ENCODE peak calls at places on chromosome 19, in six cellular contexts. I, B, U, V, C and O are unnamed samples. For H3K4me1, the result is how much of the 10 kb centered on the place peaks cover.

GRCh38 chr19:28485300-28485699 is 727.7 kb downstream of the UQCRFS1 start:
- DNase-seq in V (no peak), I (no peak), B (peak), C (no peak), U (no peak), O (no peak)

GRCh38 chr19:54207908-54208783 is 7.5 kb downstream of the RPS9 start:
- DNase-seq in V (peak), U (no peak), I (peak), C (no peak), B (peak), O (peak)

GRCh38 chr19:23075031-23075733 is 41.6 kb upstream of the ZNF730 start:
- DNase-seq in U (no peak), V (no peak), C (no peak), B (peak), I (no peak), O (peak)

GRCh38 chr19:53981408-53981998 is 9.9 kb upstream of the CACNG6 start:
- DNase-seq in B (no peak), V (no peak), U (no peak), I (no peak), C (no peak), O (no peak)

GRCh38 chr19:34759218-34759917 is 13.6 kb downstream of the ZNF599 start:
- DNase-seq in V (no peak), B (no peak), I (no peak), U (no peak), C (no peak), O (no peak)

GRCh38 chr19:14141041-14141440 is 4.7 kb upstream of the ASF1B start:
- DNase-seq in U (no peak), V (no peak), B (no peak), C (no peak), I (no peak), O (no peak)

GRCh38 chr19:15218501-15218900 is 13.7 kb downstream of the EPHX3 start:
- DNase-seq in I (no peak), V (no peak), U (no peak), B (no peak), C (no peak), O (no peak)

GRCh38 chr19:33410915-33411401 is 37.4 kb downstream of the CEBPG start:
- DNase-seq in V (no peak), C (no peak), I (no peak), B (no peak), U (no peak), O (no peak)

GRCh38 chr19:4403005-4403761 is 743 bp downstream of the CHAF1A start:
- DNase-seq in I (no peak), U (no peak), C (no peak), B (peak), V (no peak), O (no peak)

GRCh38 chr19:38650180-38650775 is 2.8 kb downstream of the ACTN4 start:
- DNase-seq in I (no peak), V (no peak), U (no peak), B (no peak), C (no peak), O (no peak)

GRCh38 chr19:56066152-56067023 is 54.7 kb downstream of the ZNF787 start:
- DNase-seq in U (peak), B (peak), I (peak), C (peak), V (peak), O (no peak)

GRCh38 chr19:30882411-30883005 is 466.7 kb downstream of the TSHZ3 start:
- DNase-seq in C (no peak), I (no peak), B (no peak), V (no peak), U (no peak), O (no peak)

GRCh38 chr19:50677636-50678035 is 28.4 kb downstream of the C19orf81 start:
- DNase-seq in B (no peak), C (no peak), U (no peak), I (no peak), V (no peak), O (no peak)

GRCh38 chr19:47723573-47723923 is 10.3 kb downstream of the EHD2 start:
- DNase-seq in C (no peak), B (peak), I (no peak), V (no peak), U (no peak), O (peak)

GRCh38 chr19:55156202-55157063 is 1.1 kb downstream of the TNNI3 start:
- DNase-seq in I (no peak), U (no peak), B (no peak), V (no peak), C (peak), O (no peak)

GRCh38 chr19:6103217-6103644 is 7.1 kb downstream of the RFX2 start:
- DNase-seq in C (no peak), V (no peak), B (peak), I (no peak), U (no peak), O (peak)

GRCh38 chr19:4449022-4449825 is 8.4 kb downstream of the UBXN6 start:
- DNase-seq in I (no peak), C (no peak), V (no peak), U (no peak), B (peak), O (peak)

GRCh38 chr19:18982669-18983068 is 41.7 kb upstream of the HOMER3 start:
- DNase-seq in V (no peak), B (no peak), I (no peak), U (no peak), C (no peak), O (no peak)

GRCh38 chr19:21851596-21852345 is 15.8 kb upstream of the ZNF43 start:
- DNase-seq in B (peak), I (peak), C (no peak), V (peak), U (peak), O (peak)

GRCh38 chr19:14375055-14375581 is 6.1 kb upstream of the ADGRE5 start:
- DNase-seq in V (peak), C (no peak), U (peak), B (no peak), I (peak), O (no peak)

GRCh38 chr19:30088567-30088966 is 146.5 kb downstream of the URI1 start:
- DNase-seq in C (no peak), B (no peak), U (no peak), V (no peak), I (no peak), O (no peak)

GRCh38 chr19:49861127-49861526 is 6.2 kb downstream of the PNKP start:
- DNase-seq in V (no peak), I (no peak), C (no peak), B (peak), U (no peak), O (no peak)

GRCh38 chr19:8494158-8494557 is 8.3 kb downstream of the PRAM1 start:
- DNase-seq in U (no peak), V (no peak), B (no peak), C (no peak), I (no peak), O (no peak)

GRCh38 chr19:54928299-54928698 is 19.0 kb downstream of the NLRP7 start:
- DNase-seq in C (peak), B (no peak), U (no peak), V (no peak), I (no peak), O (no peak)

GRCh38 chr19:35265126-35265995 is 3.4 kb upstream of the USF2 start:
- DNase-seq in B (peak), U (no peak), C (no peak), I (no peak), V (no peak), O (peak)

GRCh38 chr19:4103073-4103418 is 20.9 kb downstream of the MAP2K2 start:
- DNase-seq in I (no peak), C (no peak), U (no peak), V (no peak), B (no peak), O (no peak)

GRCh38 chr19:9362905-9363304 is at the start of gene ZNF177:
- DNase-seq in U (no peak), I (no peak), B (no peak), V (no peak), C (no peak), O (no peak)

GRCh38 chr19:21940684-21941083 is 70.1 kb downstream of the ZNF208 start:
- DNase-seq in I (no peak), V (no peak), U (no peak), C (no peak), B (no peak), O (no peak)

GRCh38 chr19:18167975-18168645 is 5.5 kb upstream of the IFI30 start:
- DNase-seq in B (peak), V (peak), C (no peak), U (no peak), I (peak), O (no peak)

GRCh38 chr19:5128932-5129389 is 160.0 kb downstream of the KDM4B start:
- DNase-seq in I (no peak), U (no peak), V (no peak), B (no peak), C (no peak), O (no peak)

GRCh38 chr19:7515471-7516226 is at the start of gene ZNF358:
- DNase-seq in U (no peak), C (no peak), B (peak), I (no peak), V (no peak), O (peak)

GRCh38 chr19:14112809-14113385 is 4.7 kb downstream of the PRKACA start:
- DNase-seq in I (no peak), B (peak), U (no peak), C (no peak), V (no peak), O (peak)

GRCh38 chr19:45354443-45354842 is 13.9 kb downstream of the KLC3 start:
- DNase-seq in I (no peak), C (no peak), U (no peak), V (no peak), B (no peak), O (no peak)

GRCh38 chr19:5308471-5309437 is 31.9 kb downstream of the PTPRS start:
- DNase-seq in B (no peak), V (no peak), C (peak), U (no peak), I (no peak), O (peak)

GRCh38 chr19:54188224-54188871 is 1.0 kb downstream of the MBOAT7 start:
- DNase-seq in U (peak), B (peak), C (no peak), V (no peak), I (no peak), O (no peak)

DNA sequence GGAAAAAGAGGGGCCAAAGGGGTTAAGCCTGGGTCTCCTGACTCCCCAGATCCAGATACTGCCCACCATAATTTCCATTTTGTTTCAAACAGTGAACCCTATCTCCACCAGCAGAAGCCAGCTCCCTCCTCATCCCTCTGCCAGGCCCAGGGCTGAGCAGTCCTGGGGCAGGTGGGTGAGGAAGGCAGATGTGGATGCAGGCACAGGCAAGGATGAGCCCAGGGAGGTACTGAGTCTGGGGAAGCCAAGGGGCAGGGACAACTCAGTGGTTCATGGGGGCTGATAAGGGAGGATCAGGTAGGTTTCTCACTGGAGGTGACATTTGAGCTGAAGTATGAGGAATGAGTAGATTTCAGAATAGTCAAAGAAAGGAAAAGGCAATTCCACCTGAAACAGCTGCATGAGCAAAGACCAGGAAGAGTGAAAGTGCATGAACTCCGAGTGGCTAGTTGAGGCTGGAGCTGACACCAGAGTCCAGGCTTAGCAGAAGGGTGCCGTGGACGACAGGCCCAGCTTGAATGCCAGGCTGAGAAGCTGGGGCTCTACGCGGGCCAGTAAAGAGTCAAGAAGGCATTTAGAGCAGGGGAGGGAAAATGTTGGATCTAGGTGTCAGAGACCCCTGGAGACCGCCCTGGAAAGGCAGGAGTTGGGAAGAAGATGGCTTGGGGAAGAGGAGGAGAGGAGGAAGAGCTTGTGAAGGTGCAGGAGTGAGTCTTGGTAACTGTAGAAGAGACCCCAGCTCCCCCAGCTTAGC is 10.3 kb downstream of the CIC start:
- DNase-seq in I (no peak), C (no peak), U (no peak), V (no peak), B (peak), O (no peak)
- H3K4me1 ChIP-seq in I (half or more), C (half or more), U (under half), V (under half), B (half or more), O (half or more)

GRCh38 chr19:3058009-3058820 is 4.1 kb downstream of the TLE5 start:
- DNase-seq in V (no peak), U (no peak), C (no peak), I (no peak), B (peak), O (no peak)
- H3K27ac ChIP-seq in V (peak), U (peak), C (no peak), I (peak), B (peak), O (peak)

GRCh38 chr19:12952488-12953455 is 4.3 kb downstream of the GADD45GIP1 start:
- DNase-seq in B (no peak), U (no peak), V (no peak), I (no peak), C (no peak), O (no peak)

GRCh38 chr19:12948597-12949362 is 3.1 kb downstream of the RAD23A start:
- DNase-seq in V (no peak), I (no peak), C (no peak), U (no peak), B (no peak), O (no peak)

GRCh38 chr19:12947702-12948596 is 2.3 kb downstream of the RAD23A start:
- DNase-seq in I (no peak), B (no peak), C (no peak), U (no peak), V (no peak), O (no peak)

GRCh38 chr19:12946092-12946845 is 607 bp downstream of the RAD23A start:
- DNase-seq in V (no peak), C (peak), U (peak), B (peak), I (no peak), O (peak)

DNA sequence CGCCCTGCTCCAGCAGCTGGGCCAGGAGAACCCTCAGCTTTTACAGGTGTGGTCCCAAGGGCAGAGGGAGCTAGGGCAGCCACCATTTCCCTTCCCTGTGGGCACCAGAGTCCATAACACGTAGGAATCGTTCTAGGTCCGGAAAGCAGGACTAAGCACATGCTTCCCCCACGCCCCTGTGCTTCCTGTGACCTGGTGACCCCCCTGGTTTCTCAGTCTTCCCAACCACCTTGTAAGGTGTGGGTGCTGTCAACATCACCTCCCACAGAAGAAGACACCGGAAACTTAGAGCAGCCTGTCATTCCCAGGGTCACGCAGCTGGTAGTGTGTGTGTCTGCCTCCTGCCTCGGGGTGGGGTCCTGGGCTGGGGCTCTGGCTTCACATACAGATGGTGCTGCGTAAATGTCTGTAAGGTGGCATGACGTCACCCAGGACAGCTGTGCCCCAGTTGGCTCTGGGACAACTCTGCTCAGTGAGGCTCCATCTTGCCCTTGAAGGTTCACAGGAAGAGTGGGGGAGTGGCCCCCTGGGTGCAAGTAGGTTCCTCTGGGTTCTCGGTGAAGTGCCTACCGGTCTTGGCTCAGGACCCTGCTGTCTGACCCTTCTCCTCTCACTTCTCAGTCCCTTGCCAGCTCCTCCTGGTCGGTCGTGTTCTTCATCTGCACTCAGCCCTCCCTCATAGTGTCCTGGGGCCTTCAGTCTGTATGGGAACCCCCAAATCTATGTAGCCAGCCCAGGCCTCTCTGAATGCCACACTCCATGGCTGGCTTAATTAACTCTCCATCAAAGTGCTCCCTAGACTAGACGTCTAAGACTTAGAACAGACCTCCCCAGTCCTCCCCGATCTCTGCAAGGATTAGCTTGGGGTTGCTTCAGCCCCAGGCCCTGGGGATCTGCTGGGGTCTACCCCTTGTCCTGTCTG is 4.0 kb downstream of the RAD23A start:
- DNase-seq in V (no peak), I (no peak), C (no peak), U (no peak), B (no peak), O (no peak)
- H3K4me1 ChIP-seq in V (under half), I (under half), C (under half), U (under half), B (under half), O (under half)

GRCh38 chr19:10874019-10874418 is 2.7 kb downstream of the CARM1 start:
- DNase-seq in I (no peak), B (no peak), U (no peak), V (no peak), C (no peak), O (no peak)
- H3K27ac ChIP-seq in I (peak), B (no peak), U (no peak), V (no peak), C (peak), O (no peak)

GRCh38 chr19:40809358-40810086 is 10.5 kb downstream of the EGLN2 start:
- DNase-seq in B (no peak), U (no peak), I (no peak), V (no peak), C (no peak), O (no peak)
- H3K4me1 ChIP-seq in B (half or more), U (half or more), I (half or more), V (under half), C (half or more), O (half or more)

DNA sequence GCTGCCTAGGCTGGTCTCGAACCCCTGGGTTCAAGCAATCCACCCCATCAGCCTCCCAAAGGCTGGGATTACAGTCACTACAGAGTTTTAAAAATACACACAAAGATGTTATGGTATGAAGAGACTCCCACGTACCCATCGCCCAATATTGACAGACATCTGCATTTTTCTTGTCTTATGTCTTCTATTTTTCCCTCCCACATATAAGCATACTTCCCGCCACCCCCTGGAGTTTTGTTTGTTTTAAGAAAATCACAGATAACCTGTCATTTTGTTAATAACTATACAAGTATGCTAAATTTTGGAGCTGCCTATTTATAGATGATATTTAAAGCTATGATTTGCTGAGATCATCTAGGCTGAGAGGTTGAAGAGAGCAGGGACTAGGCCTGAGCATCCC is 6.2 kb upstream of the SMG9 start:
- DNase-seq in V (no peak), U (no peak), C (no peak), I (no peak), B (no peak), O (no peak)
- H3K27ac ChIP-seq in V (no peak), U (no peak), C (peak), I (no peak), B (no peak), O (no peak)

GRCh38 chr19:1169921-1170885 is 3.9 kb downstream of the SBNO2 start:
- DNase-seq in C (no peak), B (peak), I (peak), V (no peak), U (no peak), O (no peak)

GRCh38 chr19:1173160-1173844 is 766 bp downstream of the SBNO2 start:
- DNase-seq in C (no peak), U (no peak), B (no peak), V (no peak), I (peak), O (peak)

GRCh38 chr19:1170938-1171754 is 2.9 kb downstream of the SBNO2 start:
- DNase-seq in U (no peak), I (no peak), B (peak), V (no peak), C (no peak), O (no peak)

GRCh38 chr19:1172353-1173159 is 1.5 kb downstream of the SBNO2 start:
- DNase-seq in I (peak), B (peak), U (no peak), C (no peak), V (no peak), O (peak)

GRCh38 chr19:1171755-1172352 is 2.2 kb downstream of the SBNO2 start:
- DNase-seq in C (no peak), U (no peak), I (no peak), V (no peak), B (no peak), O (no peak)
- H3K4me1 ChIP-seq in C (half or more), U (under half), I (under half), V (under half), B (half or more), O (half or more)

DNA sequence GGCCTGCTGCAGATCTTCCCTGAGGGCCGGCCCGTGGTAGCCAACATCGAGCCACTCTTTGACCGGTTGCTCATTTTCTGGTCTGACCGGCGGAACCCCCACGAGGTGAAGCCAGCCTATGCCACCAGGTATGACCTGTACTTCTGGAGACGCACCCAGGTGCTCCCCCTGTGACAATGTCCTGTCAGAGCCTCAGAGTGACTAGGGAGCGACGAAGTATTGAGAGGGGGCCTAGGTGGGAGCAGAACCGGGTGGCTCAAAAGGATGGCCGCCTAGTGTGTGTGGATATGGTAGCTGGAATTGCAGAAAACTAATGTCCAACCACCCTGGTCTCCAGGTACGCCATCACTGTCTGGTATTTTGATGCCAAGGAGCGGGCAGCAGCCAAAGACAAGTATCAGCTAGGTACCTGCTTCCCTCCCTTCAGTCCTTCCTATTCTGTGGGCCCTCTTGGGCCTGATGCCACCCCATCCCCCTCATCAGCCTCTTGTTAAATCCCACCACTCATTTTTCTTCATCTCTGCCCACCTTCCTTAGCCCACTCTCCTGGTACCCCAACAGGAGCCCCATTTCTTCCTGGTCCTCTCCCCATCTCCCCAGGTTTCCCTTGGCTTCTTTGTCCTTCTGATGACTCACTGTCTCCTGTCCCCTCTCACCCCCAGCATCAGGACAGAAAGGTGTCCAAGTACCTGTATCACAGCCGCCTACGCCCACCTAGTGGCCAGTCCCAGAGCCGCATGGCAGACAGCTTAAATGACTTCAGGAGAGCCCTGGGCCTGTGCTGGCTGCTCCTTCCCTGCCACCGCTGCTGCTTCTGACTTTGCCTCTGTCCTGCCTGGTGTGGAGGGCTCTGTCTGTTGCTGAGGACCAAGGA is 8.4 kb downstream of the EGLN2 start:
- DNase-seq in V (no peak), B (no peak), C (no peak), U (no peak), I (no peak), O (no peak)
- H3K27ac ChIP-seq in V (peak), B (peak), C (peak), U (peak), I (peak), O (peak)